ENCODE peak calls at places on chromosome 16, in nine cellular contexts. H is CD4-positive, alpha-beta memory T cell; U is CD8-positive, alpha-beta T cell; M is HCT116; V is brain microvascular endothelial cell; C is testis; W is left ventricle myocardium inferior; F is esophagus muscularis mucosa; Z is suprapubic skin. O is an unnamed sample. For H3K27me3, the result is how much of the 10 kb centered on the place peaks cover.

GRCh38 chr16:10182186-10182683 is at the start of gene GRIN2A:
- DNase-seq in W (no peak), V (no peak), F (no peak), M (no peak), U (no peak), C (peak), Z (no peak), H (no peak), O (peak)

GRCh38 chr16:67177743-67178699 is 5.7 kb downstream of the MATCAP1 start:
- DNase-seq in C (peak), Z (no peak), M (peak), U (peak), V (no peak), H (peak), W (peak), F (no peak), O (peak)

GRCh38 chr16:53960954-53961616 is 257.1 kb downstream of the FTO start:
- DNase-seq in F (no peak), M (no peak), Z (no peak), W (no peak), U (no peak), V (no peak), H (no peak), C (no peak), O (no peak)

GRCh38 chr16:35185366-35186044 is 1726.1 kb downstream of the TP53TG3F start:
- DNase-seq in W (no peak), Z (no peak), H (no peak), V (no peak), U (no peak), F (peak), M (no peak), C (no peak), O (no peak)

GRCh38 chr16:60166-60565 is 6.5 kb downstream of the SNRNP25 start:
- DNase-seq in F (no peak), M (no peak), U (peak), Z (peak), C (no peak), H (no peak), V (no peak), W (no peak), O (no peak)

GRCh38 chr16:51408357-51408756 is 257.3 kb upstream of the SALL1 start:
- DNase-seq in H (no peak), C (no peak), F (no peak), V (peak), M (no peak), Z (no peak), U (no peak), W (no peak), O (no peak)

GRCh38 chr16:85412911-85413520 is 200.1 kb upstream of the GSE1 start:
- DNase-seq in H (no peak), U (no peak), F (no peak), W (peak), Z (peak), V (no peak), C (peak), M (no peak), O (peak)

GRCh38 chr16:50859628-50860360 is 117.9 kb downstream of the CYLD start:
- DNase-seq in Z (no peak), V (no peak), M (no peak), W (no peak), H (no peak), F (peak), C (peak), U (no peak), O (no peak)

GRCh38 chr16:50311134-50311528 is 44.8 kb downstream of the ADCY7 start:
- DNase-seq in F (no peak), U (no peak), V (no peak), Z (no peak), M (no peak), C (no peak), H (no peak), W (no peak), O (no peak)

GRCh38 chr16:89639385-89639784 is 18.1 kb downstream of the CHMP1A start:
- DNase-seq in F (no peak), W (no peak), V (no peak), Z (no peak), H (no peak), U (no peak), C (no peak), M (no peak), O (no peak)

GRCh38 chr16:56608876-56609462 is 585 bp downstream of the MT2A start:
- DNase-seq in F (no peak), U (no peak), V (no peak), W (no peak), C (no peak), M (no peak), H (no peak), Z (no peak), O (peak)
- H3K27me3 ChIP-seq in F (under half), U (under half), V (under half), W (under half), C (under half), M (under half), H (under half), Z (under half), O (under half)

GRCh38 chr16:72836181-72836580 is 211.7 kb downstream of the ZFHX3 start:
- DNase-seq in F (no peak), H (no peak), V (no peak), Z (no peak), C (no peak), W (no peak), U (no peak), M (no peak), O (no peak)
- H3K27me3 ChIP-seq in F (under half), H (under half), V (under half), Z (under half), C (under half), W (under half), U (under half), M (under half), O (under half)

DNA sequence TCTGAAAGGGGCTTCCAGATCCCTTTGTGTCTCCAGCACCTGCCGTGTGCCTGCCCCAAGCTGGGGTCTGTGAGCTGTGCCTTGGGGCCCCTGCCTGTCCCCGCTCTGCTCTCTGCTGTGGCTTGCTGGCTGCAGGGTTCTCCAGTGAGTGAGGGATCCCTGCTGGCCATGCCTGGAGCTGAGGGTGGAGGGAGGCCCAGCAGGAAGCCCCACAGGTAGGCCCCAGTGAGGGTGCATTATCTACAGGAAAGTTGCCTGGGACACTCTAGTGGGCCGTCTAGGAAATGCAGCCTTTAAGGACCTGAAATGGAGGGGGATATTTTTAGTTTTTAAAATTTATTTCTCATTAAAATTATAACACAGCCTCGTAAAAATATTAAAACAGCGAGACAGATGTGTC is 50.9 kb downstream of the JPH3 start:
- DNase-seq in C (no peak), Z (no peak), W (no peak), M (peak), H (no peak), V (no peak), U (no peak), F (no peak), O (no peak)
- H3K27me3 ChIP-seq in C (under half), Z (under half), W (half or more), M (under half), H (under half), V (under half), U (under half), F (half or more), O (under half)

GRCh38 chr16:81784042-81784785 is 5.1 kb downstream of the PLCG2 start:
- DNase-seq in M (no peak), F (no peak), Z (no peak), C (peak), V (no peak), W (no peak), U (no peak), H (no peak), O (no peak)
- H3K27me3 ChIP-seq in M (under half), F (under half), Z (under half), C (under half), V (under half), W (under half), U (under half), H (under half), O (under half)

O was measured in Caco-2.